ENCODE peak calls at places on chromosome 11, in four cellular contexts. T is body of pancreas, I is IMR-90, M is A549. Y is an unnamed sample.

GRCh38 chr11:8239056-8239455 is 24.6 kb downstream of the LMO1 start:
- DNase-seq in I (no peak), T (no peak), M (no peak), Y (no peak)

GRCh38 chr11:46977940-46978595 is 41.5 kb downstream of the CSTPP1 start:
- DNase-seq in T (no peak), I (peak; percentile 52), M (peak; percentile 53), Y (peak; percentile 22)

GRCh38 chr11:68749501-68750196 is 1.7 kb downstream of the TESMIN start:
- DNase-seq in I (peak; percentile 12), M (no peak), T (no peak), Y (peak; percentile 32)

GRCh38 chr11:122809861-122810260 is 28.4 kb upstream of the CRTAM start:
- DNase-seq in I (no peak), M (no peak), T (no peak), Y (no peak)

GRCh38 chr11:88335284-88335683 is 2.3 kb downstream of the CTSC start:
- DNase-seq in M (no peak), T (no peak), I (no peak), Y (no peak)

GRCh38 chr11:15163136-15163535 is 48.4 kb downstream of the INSC start:
- DNase-seq in M (no peak), T (no peak), I (no peak), Y (no peak)

GRCh38 chr11:8649361-8649760 is 33.1 kb downstream of the TRIM66 start:
- DNase-seq in M (no peak), I (peak; percentile 68), T (no peak), Y (peak; percentile 55)

GRCh38 chr11:45233804-45234170 is 52.4 kb downstream of the SYT13 start:
- DNase-seq in I (no peak), T (no peak), M (no peak), Y (no peak)

GRCh38 chr11:64713031-64713780 is 9.8 kb downstream of the NRXN2 start:
- DNase-seq in T (peak; percentile 53), M (peak; percentile 48), I (peak; percentile 37), Y (peak; percentile 22)

GRCh38 chr11:118074091-118074685 is 2.7 kb upstream of the TMPRSS4 start:
- DNase-seq in T (no peak), M (no peak), I (no peak), Y (no peak)

GRCh38 chr11:41498726-41499125 is 39.3 kb upstream of the LRRC4C start:
- DNase-seq in I (no peak), T (no peak), M (peak; percentile 7), Y (no peak)

GRCh38 chr11:131694526-131695424 is 324.4 kb downstream of the NTM start:
- DNase-seq in M (peak; percentile 59), T (peak; percentile 81), I (peak; percentile 69), Y (peak; percentile 45)

GRCh38 chr11:48037709-48038468 is 57.5 kb downstream of the PTPRJ start:
- DNase-seq in I (peak; percentile 77), M (no peak), T (no peak), Y (peak; percentile 54)

GRCh38 chr11:13335319-13335718 is 57.7 kb downstream of the BMAL1 start:
- DNase-seq in M (peak; percentile 76), T (peak; percentile 69), I (peak; percentile 66), Y (peak; percentile 36)

GRCh38 chr11:13336246-13336873 is 58.8 kb downstream of the BMAL1 start:
- DNase-seq in T (no peak), M (peak; percentile 61), I (peak; percentile 47), Y (peak; percentile 47)

GRCh38 chr11:13332124-13332523 is 54.5 kb downstream of the BMAL1 start:
- DNase-seq in T (no peak), M (no peak), I (no peak), Y (no peak)

GRCh38 chr11:13334068-13334785 is 56.6 kb downstream of the BMAL1 start:
- DNase-seq in I (no peak), T (no peak), M (no peak), Y (no peak)

GRCh38 chr11:13333456-13333957 is 55.9 kb downstream of the BMAL1 start:
- DNase-seq in T (peak; percentile 43), M (peak; percentile 54), I (no peak), Y (peak; percentile 51)
- H3K4me3 ChIP-seq in T (no peak overlapping the region), M (no peak overlapping the region), I (no peak overlapping the region), Y (no peak overlapping the region)

GRCh38 chr11:84522331-84522730 is 1104.8 kb downstream of the DLG2 start:
- DNase-seq in M (no peak), T (no peak), I (no peak), Y (peak; percentile 2)
- H3K4me3 ChIP-seq in M (no peak overlapping the region), T (no peak overlapping the region), I (no peak overlapping the region), Y (no peak overlapping the region)

DNA sequence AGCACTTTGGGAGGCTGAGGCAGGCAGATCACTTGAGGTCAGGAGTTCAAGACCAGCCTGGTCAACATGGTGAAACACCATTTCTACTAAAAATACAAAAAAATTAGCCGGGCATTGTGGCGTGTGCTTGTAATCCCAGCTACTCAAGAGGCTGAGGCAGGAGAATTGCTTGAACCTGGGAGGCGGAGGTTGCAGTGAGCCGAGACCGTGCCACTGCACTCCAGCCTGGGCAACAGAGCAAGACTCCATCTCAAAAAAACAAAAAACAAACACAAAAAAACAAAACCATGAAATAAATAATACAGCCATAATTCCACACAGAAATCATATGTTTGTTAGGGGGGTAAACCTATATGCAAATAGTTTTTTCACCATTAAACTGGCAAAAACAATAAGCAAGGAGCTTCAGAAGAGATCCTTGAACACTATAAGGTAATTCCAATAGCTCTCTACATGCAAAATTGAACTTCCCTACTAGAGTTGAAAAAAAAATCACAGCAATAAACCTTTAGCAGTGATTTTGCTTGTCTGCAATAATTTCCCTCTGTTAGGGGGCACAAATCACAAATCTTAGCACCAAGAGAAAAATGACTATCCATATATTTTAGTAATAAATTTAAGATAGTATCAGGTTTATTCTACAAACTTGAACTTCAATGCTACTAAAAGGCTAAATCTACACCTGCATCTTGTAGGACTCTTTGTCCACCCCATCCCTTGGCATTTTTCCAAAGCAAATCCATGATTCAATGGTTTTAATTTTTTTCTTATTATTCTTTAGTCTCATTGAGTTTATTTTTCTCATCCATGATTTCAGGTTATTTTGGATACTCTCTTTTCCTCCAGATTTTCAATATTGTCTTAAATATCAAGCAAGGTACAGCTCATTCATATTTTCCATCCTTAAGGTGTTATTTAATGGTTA is 3.9 kb downstream of the CSTF3 start:
- DNase-seq in T (no peak), M (no peak), I (no peak), Y (no peak)
- H3K4me3 ChIP-seq in T (no peak overlapping the region), M (no peak overlapping the region), I (no peak overlapping the region), Y (no peak overlapping the region)

DNA sequence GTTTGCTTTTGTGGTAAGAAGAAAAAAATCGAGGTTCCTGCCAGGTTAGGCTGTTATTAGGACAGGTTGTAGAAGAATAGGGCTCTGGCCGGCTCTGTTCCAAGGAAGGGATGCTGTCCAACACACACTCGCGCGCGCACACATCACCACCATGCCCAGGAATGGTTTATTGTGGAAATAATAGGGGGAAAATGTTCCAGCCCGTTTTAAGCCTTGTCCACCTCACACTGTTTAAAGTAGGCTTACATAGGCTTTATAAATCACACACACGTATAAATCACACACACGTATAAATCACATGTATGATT is 1.2 kb upstream of the ARHGAP20 start:
- DNase-seq in M (no peak), T (no peak), I (no peak), Y (no peak)
- H3K4me3 ChIP-seq in M (no peak overlapping the region), T (no peak overlapping the region), I (peak overlapping the region; percentile 69), Y (no peak overlapping the region)

GRCh38 chr11:128559496-128560103 is 27.8 kb downstream of the ETS1 start:
- DNase-seq in T (no peak), M (no peak), I (no peak), Y (no peak)
- H3K4me3 ChIP-seq in T (no peak overlapping the region), M (no peak overlapping the region), I (no peak overlapping the region), Y (no peak overlapping the region)

DNA sequence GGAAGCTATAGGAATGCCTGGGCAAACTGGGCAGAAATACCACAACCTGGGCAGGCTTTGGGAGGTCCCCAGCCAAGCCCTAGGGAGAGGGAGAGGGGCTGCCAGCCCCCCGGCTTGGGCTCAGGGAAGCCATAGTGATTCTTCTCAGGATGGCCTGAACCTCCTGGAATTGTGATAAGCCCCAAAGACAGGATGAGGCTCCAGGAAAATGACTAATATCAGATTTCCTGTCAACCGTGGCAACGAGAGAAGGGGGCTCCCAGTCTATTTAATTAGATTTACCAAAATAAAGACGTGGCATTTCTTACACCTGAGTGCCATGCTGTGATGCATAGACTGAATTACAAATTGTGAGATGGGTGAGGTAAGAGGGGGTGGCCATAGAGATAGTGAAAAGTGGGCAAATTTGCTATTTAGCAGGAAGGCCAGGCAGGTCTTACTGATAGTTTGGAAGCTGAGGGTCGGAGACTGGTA is 20.4 kb downstream of the SERPINH1 start:
- DNase-seq in M (no peak), I (no peak), T (no peak), Y (no peak)
- H3K4me3 ChIP-seq in M (peak overlapping the region; percentile 49), I (peak overlapping the region; percentile 65), T (no peak overlapping the region), Y (peak overlapping the region; percentile 64)

GRCh38 chr11:73648629-73649046 is 2.3 kb downstream of the PLEKHB1 start:
- DNase-seq in T (no peak), M (no peak), I (no peak), Y (no peak)

GRCh38 chr11:73647459-73648100 is 1.2 kb downstream of the PLEKHB1 start:
- DNase-seq in I (peak; percentile 70), M (peak; percentile 58), T (peak; percentile 95), Y (peak; percentile 64)

GRCh38 chr11:73645570-73645969 is 811 bp upstream of the PLEKHB1 start:
- DNase-seq in M (no peak), T (no peak), I (no peak), Y (no peak)

GRCh38 chr11:73649206-73649605 is 2.8 kb downstream of the PLEKHB1 start:
- DNase-seq in M (no peak), T (no peak), I (no peak), Y (no peak)

GRCh38 chr11:73645972-73646631 is at the start of gene PLEKHB1:
- DNase-seq in M (no peak), T (no peak), I (no peak), Y (no peak)
- H3K4me3 ChIP-seq in M (peak within 1 kb of the TSS; percentile 18), T (no peak within 1 kb of the TSS), I (no peak within 1 kb of the TSS), Y (peak within 1 kb of the TSS; percentile 0)

DNA sequence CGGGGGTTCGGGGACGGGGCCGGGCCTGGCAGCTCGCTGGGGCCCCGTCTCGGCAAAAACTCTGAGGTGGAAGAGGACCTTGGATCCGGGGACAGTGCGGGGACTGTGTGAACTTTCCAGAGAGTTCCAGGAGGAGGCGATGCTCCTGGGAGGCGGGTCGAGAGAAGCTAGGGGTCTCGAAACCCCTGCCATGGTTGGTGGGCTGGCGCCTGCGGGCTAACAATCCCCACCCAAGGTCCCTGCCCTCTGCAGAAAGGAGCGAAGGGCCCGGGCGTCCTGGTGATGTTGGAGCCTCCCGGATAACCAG is 4.7 kb upstream of the GRK2 start:
- DNase-seq in I (no peak), M (no peak), T (no peak), Y (no peak)
- H3K4me3 ChIP-seq in I (peak overlapping the region; percentile 19), M (peak overlapping the region; percentile 23), T (no peak overlapping the region), Y (no peak overlapping the region)

GRCh38 chr11:80107415-80107814 is 666.6 kb upstream of the TENM4 start:
- DNase-seq in M (no peak), T (no peak), I (no peak), Y (no peak)

GRCh38 chr11:80109031-80109430 is 668.2 kb upstream of the TENM4 start:
- DNase-seq in M (no peak), T (no peak), I (peak; percentile 7), Y (peak; percentile 13)

GRCh38 chr11:80104196-80104595 is 663.4 kb upstream of the TENM4 start:
- DNase-seq in M (no peak), I (no peak), T (no peak), Y (no peak)

DNA sequence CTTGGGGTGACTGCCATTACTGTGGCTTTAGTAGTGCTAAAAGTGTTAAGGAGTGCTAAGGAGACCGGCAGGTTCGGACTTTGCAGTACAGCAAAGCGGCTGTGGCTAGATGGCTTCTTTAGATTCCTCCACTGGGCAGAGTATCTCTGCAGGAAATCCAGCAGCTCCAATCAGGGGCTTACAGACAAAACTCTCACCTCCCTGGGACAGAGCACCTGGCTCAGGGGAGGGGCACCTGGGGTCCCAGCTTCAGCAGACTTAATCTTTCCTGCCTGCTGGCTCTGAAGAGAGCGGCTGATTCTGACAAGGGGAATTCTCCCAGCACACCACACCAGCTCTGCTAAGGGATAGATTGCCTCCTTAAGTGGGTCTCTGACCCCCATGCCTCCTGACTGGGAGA is 668.8 kb upstream of the TENM4 start:
- DNase-seq in M (no peak), T (no peak), I (no peak), Y (no peak)
- H3K4me3 ChIP-seq in M (no peak overlapping the region), T (no peak overlapping the region), I (no peak overlapping the region), Y (no peak overlapping the region)